ENCODE peak calls at places on chromosomes 13 and 19, in seven cellular contexts. A is psoas muscle, Y is natural killer cell, I is GM20000, S is foreskin fibroblast, G is tibial artery, Q is B cell. F is an unnamed sample.

GRCh38 chr19:40989453-40989852 is 1.6 kb upstream of the CYP2B6 start:
- DNase-seq in G (no peak), S (no peak), Y (no peak), I (no peak), A (no peak), Q (no peak), F (no peak)

GRCh38 chr13:33678906-33679657 is 138.9 kb upstream of the RFC3 start:
- DNase-seq in S (no peak), Y (no peak), I (peak), Q (peak), G (peak), A (peak), F (peak)

GRCh38 chr13:28718186-28718537 is 608 bp downstream of the SLC46A3 start:
- DNase-seq in Q (no peak), S (no peak), Y (no peak), G (no peak), I (peak), A (no peak), F (no peak)

GRCh38 chr13:39415403-39415802 is 187.6 kb downstream of the LHFPL6 start:
- DNase-seq in A (peak), I (no peak), Y (no peak), Q (no peak), G (peak), S (peak), F (no peak)

GRCh38 chr13:101289764-101290163 is 126.5 kb downstream of the NALCN start:
- DNase-seq in Y (no peak), I (no peak), S (no peak), A (no peak), Q (no peak), G (no peak), F (no peak)

GRCh38 chr13:50521750-50522149 is 321.7 kb downstream of the DLEU7 start:
- DNase-seq in Q (no peak), Y (no peak), G (no peak), S (no peak), A (no peak), I (no peak), F (no peak)

GRCh38 chr13:60627071-60627686 is 230.2 kb downstream of the TDRD3 start:
- DNase-seq in G (no peak), S (no peak), Q (no peak), Y (no peak), I (peak), A (no peak), F (peak)

GRCh38 chr13:85806553-85807175 is 7.4 kb upstream of the SLITRK6 start:
- DNase-seq in Q (no peak), Y (no peak), A (no peak), S (peak), G (no peak), I (peak), F (peak)

GRCh38 chr13:91045351-91046034 is 302.0 kb upstream of the MIR17HG start:
- DNase-seq in A (no peak), I (no peak), S (no peak), G (no peak), Y (no peak), Q (no peak), F (peak)

GRCh38 chr19:7497292-7497691 is 8.5 kb upstream of the PEX11G start:
- DNase-seq in Y (no peak), A (no peak), Q (peak), I (no peak), S (no peak), G (no peak), F (peak)

GRCh38 chr13:32837973-32838940 is 178.0 kb upstream of the KL start:
- DNase-seq in G (no peak), Y (no peak), A (no peak), I (no peak), S (no peak), Q (no peak), F (no peak)

GRCh38 chr13:105918842-105919741 is 616.4 kb downstream of the EFNB2 start:
- DNase-seq in Y (no peak), S (peak), A (no peak), Q (no peak), I (no peak), G (no peak), F (no peak)

GRCh38 chr13:31982540-31982939 is 49.0 kb upstream of the FRY start:
- DNase-seq in S (peak), G (peak), I (no peak), A (peak), Q (no peak), Y (no peak), F (no peak)

GRCh38 chr13:113849546-113849945 is 14.3 kb downstream of the GAS6 start:
- DNase-seq in A (no peak), S (no peak), G (no peak), Q (no peak), Y (no peak), I (no peak), F (no peak)

GRCh38 chr13:21695536-21695935 is 24.7 kb downstream of the FGF9 start:
- DNase-seq in A (no peak), Y (no peak), Q (no peak), S (no peak), I (no peak), G (no peak), F (no peak)

GRCh38 chr19:48837586-48838191 is 1.4 kb upstream of the HSD17B14 start:
- DNase-seq in Q (no peak), S (no peak), A (no peak), I (no peak), G (no peak), Y (no peak), F (no peak)

GRCh38 chr19:45882652-45883585 is 3.0 kb downstream of the IRF2BP1 start:
- DNase-seq in A (peak), S (peak), Q (peak), I (peak), G (peak), Y (peak), F (peak)

DNA sequence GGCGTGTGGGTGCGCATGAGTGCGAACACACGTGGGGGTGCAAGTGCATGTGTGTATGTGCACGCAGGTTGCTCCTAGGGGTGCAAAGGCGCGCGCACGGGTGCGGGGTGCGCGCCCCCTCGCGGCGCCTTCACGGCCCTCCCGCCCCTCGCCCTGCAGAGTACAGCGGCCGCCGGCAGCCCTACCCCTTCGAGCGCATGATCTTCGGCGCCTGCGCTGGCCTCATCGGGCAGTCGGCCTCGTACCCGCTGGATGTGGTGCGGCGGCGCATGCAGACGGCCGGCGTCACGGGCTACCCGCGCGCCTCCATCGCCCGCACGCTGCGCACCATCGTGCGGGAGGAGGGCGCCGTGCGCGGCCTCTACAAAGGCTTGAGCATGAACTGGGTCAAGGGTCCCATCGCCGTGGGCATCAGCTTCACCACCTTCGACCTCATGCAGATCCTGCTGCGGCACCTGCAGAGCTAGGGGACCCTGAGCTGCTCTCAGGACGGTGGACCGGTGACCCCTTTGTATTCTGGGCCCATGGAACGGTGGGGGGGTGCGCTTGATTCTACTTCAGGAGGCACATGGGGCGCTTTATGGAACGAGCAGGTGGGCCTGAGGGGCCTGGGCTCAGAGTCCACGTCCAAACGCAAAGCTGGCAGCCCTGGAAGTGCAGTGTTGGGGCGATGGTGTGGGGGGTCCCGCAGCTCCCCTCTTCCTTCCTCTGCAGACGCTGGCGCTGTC is 27.7 kb downstream of the TMEM161A start:
- DNase-seq in I (peak), A (no peak), Q (peak), Y (no peak), S (no peak), G (no peak), F (peak)
- TF ChIP-seq CTCF in I (peak), A (peak), Q (peak), Y (peak), S (peak), G (no peak), F (peak)

DNA sequence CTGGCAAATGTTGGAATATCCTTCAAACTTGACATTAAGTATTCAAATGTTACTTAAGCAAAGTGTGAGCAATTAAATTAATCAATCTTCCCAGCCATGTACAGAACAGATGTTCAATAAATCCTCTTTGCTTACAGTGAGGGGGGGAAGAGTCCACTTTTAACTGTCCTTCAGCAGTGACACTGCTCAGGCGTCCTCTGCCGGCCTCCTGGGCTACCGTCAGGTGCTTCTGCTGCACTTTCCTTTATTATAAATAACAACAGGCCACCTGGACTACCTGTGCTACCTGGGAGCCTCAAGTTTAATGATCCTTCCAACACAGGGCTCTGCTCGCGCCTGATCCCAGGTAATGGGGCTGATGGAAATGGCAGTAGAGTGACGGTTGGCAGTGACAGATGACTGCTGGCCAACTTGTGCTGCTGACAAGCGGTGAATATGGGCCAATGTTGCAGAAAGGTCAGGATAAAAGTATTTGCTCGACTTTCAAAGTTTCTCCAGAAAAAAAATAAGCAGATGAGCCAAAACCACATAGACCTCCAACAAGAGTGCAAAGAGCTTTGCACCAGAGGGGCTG is 460.0 kb upstream of the ZNF507 start:
- DNase-seq in Q (no peak), I (no peak), G (no peak), S (no peak), Y (no peak), A (no peak), F (no peak)
- TF ChIP-seq CTCF in Q (no peak), I (no peak), G (no peak), S (no peak), Y (no peak), A (no peak), F (no peak)

GRCh38 chr13:80338781-80339577 is 1.9 kb downstream of the SPRY2 start:
- DNase-seq in Y (peak), A (peak), G (peak), Q (peak), I (peak), S (peak), F (peak)
- TF ChIP-seq CTCF in Y (no peak), A (peak), G (peak), Q (no peak), I (no peak), S (peak), F (no peak)

GRCh38 chr13:23180711-23181110 is at the start of gene SGCG:
- DNase-seq in A (no peak), I (no peak), G (no peak), S (no peak), Q (no peak), Y (no peak), F (no peak)

DNA sequence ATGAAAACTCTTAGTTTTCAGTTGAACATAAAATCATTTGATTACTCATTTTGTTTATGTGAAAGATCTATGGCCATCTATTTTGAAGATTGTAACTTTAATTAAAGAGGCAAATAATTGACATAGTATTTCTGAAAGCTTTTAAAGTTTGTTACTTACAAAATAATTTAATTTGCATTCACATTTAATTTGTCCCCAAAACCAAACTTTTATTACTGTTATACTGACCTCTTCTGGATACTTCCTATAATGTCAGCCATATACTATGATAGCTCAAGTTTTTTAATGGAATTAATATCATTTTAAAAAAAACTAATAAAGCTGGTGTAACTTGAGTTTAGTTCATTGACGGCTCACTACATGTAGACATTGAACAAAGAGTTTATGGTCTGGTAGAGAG is 4.9 kb upstream of the SGCG start:
- DNase-seq in Y (no peak), S (peak), G (no peak), I (no peak), A (no peak), Q (no peak), F (no peak)
- TF ChIP-seq CTCF in Y (no peak), S (no peak), G (no peak), I (peak), A (peak), Q (no peak), F (no peak)

DNA sequence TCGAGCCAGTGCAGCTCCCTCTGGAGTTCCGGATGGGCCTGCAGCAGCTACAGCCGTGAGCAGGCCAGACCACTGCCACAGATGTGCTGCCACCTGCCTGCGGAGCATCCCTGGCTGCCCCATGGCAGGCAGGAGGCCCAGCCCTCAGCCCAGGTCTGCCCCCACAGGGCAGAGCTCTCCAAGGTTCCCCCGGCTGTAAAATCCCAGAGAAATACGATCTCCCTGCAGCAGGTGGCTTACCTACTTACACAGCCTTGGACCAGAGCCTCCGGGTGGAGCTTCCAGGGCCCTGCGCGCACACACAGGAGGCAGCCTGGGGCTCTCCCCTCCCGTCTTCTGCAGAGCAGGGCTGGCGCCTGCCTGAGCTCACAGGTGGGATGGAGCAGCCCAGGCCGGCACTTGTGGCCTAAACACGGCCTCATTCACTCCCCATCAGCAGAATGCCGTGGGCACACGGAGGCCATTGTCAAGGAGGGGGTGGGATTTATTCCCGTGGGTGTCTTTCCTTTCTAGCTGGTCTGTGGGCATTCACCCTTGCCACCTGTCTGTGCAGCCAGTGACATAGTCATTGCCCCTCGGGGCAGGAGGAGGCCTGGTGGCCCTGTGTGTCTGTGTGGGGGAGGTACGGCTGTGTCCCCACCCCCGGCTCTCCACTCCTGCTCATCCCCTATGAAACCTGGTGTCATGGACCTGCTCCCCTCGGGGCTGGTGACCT is 118.0 kb downstream of the KDM4B start:
- DNase-seq in G (no peak), Y (no peak), A (no peak), Q (no peak), I (no peak), S (no peak), F (no peak)
- TF ChIP-seq CTCF in G (no peak), Y (no peak), A (peak), Q (no peak), I (no peak), S (no peak), F (no peak)

DNA sequence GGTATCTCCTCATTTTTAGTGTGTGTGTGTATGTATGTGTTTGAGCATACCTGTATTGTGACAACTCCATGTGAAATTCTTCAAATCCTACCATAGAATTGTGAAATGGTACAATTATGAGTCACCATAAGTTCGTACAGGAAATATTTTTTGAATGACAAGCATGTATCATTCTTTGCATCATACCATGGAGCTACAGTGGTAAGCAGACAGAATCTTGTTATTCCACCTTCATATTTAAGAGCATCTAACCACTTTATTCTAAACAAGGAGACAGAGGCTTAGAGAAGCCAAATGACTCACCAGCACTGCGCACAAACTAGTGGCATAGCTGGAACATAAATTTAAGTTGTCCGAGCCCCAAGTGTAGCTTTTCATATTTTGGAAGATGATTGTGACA is 4.5 kb upstream of the EPSTI1 start:
- DNase-seq in S (peak), Y (no peak), A (no peak), G (no peak), Q (no peak), I (no peak), F (no peak)
- TF ChIP-seq CTCF in S (no peak), Y (no peak), A (no peak), G (no peak), Q (no peak), I (no peak), F (no peak)

GRCh38 chr19:16627194-16627927 is 643 bp downstream of the MED26 start:
- DNase-seq in A (no peak), Y (peak), S (no peak), Q (no peak), I (no peak), G (no peak), F (no peak)
- TF ChIP-seq CTCF in A (no peak), Y (no peak), S (no peak), Q (no peak), I (no peak), G (no peak), F (peak)